ENCODE peak calls at places on chromosomes 13 and 19, in five cellular contexts. R is sigmoid colon, T is thyroid gland, J is breast epithelium, H is ovary. Q is an unnamed sample.

GRCh38 chr13:40464349-40464748 is 202.1 kb downstream of the FOXO1 start:
- DNase-seq in R (no peak), T (no peak), J (no peak), H (no peak), Q (no peak)

GRCh38 chr13:26813626-26814348 is 53.2 kb upstream of the GPR12 start:
- DNase-seq in R (no peak), T (no peak), J (no peak), H (no peak), Q (no peak)

GRCh38 chr19:15508035-15508710 is at the start of gene CYP4F22:
- DNase-seq in R (no peak), T (no peak), J (no peak), H (no peak), Q (no peak)

GRCh38 chr19:10395853-10396355 is 7.4 kb downstream of the CDC37 start:
- DNase-seq in R (no peak), T (no peak), J (no peak), H (no peak), Q (no peak)

GRCh38 chr13:33353210-33353609 is 67.7 kb upstream of the STARD13 start:
- DNase-seq in R (peak), T (peak), J (peak), H (no peak), Q (no peak)

GRCh38 chr19:54530866-54531265 is 28.2 kb downstream of the LAIR2 start:
- DNase-seq in R (no peak), T (no peak), J (no peak), H (no peak), Q (no peak)

GRCh38 chr19:29302002-29302928 is 89.3 kb upstream of the UQCRFS1 start:
- DNase-seq in R (peak), T (no peak), J (no peak), H (peak), Q (no peak)

GRCh38 chr19:6519289-6519688 is 11.5 kb upstream of the TNFSF9 start:
- DNase-seq in R (no peak), T (no peak), J (no peak), H (no peak), Q (no peak)

GRCh38 chr19:17481986-17482385 is 11.7 kb downstream of the SLC27A1 start:
- DNase-seq in R (no peak), T (no peak), J (no peak), H (no peak), Q (no peak)

GRCh38 chr19:1106841-1107654 is 3.3 kb downstream of the GPX4 start:
- DNase-seq in R (no peak), T (no peak), J (no peak), H (no peak), Q (no peak)

GRCh38 chr19:3785938-3786824 is at the start of gene MATK:
- DNase-seq in R (no peak), T (no peak), J (no peak), H (no peak), Q (no peak)

GRCh38 chr13:62119739-62120700 is 704.4 kb upstream of the PCDH20 start:
- DNase-seq in R (no peak), T (no peak), J (no peak), H (no peak), Q (no peak)

GRCh38 chr19:4174895-4175668 is 7.3 kb downstream of the SIRT6 start:
- DNase-seq in R (no peak), T (no peak), J (no peak), H (no peak), Q (no peak)

GRCh38 chr19:16698914-16699313 is 20.7 kb upstream of the NWD1 start:
- DNase-seq in R (peak), T (no peak), J (peak), H (peak), Q (no peak)

GRCh38 chr13:34420975-34421719 is 520.9 kb upstream of the NBEA start:
- DNase-seq in R (no peak), T (no peak), J (peak), H (no peak), Q (no peak)

GRCh38 chr13:106529415-106530208 is 5.8 kb downstream of the EFNB2 start:
- DNase-seq in R (no peak), T (no peak), J (no peak), H (no peak), Q (no peak)

GRCh38 chr13:90217275-90217674 is 1130.2 kb upstream of the MIR17HG start:
- DNase-seq in R (no peak), T (no peak), J (no peak), H (no peak), Q (no peak)

GRCh38 chr13:43831088-43831487 is 44.3 kb upstream of the ENOX1 start:
- DNase-seq in R (no peak), T (no peak), J (no peak), H (no peak), Q (no peak)

GRCh38 chr13:45778897-45779296 is 72.7 kb downstream of the SIAH3 start:
- DNase-seq in R (no peak), T (no peak), J (no peak), H (no peak), Q (no peak)

GRCh38 chr13:34611678-34612077 is 330.4 kb upstream of the NBEA start:
- DNase-seq in R (no peak), T (peak), J (no peak), H (no peak), Q (no peak)

GRCh38 chr19:37954421-37954874 is 47.4 kb downstream of the SIPA1L3 start:
- DNase-seq in R (no peak), T (no peak), J (no peak), H (no peak), Q (no peak)

GRCh38 chr13:30319703-30320102 is 12.4 kb upstream of the KATNAL1 start:
- DNase-seq in R (no peak), T (no peak), J (no peak), H (no peak), Q (no peak)

GRCh38 chr13:27118428-27119054 is 53.1 kb downstream of the USP12 start:
- DNase-seq in R (no peak), T (no peak), J (no peak), H (no peak), Q (no peak)

GRCh38 chr13:33322965-33323668 is 37.6 kb upstream of the STARD13 start:
- DNase-seq in R (no peak), T (no peak), J (no peak), H (no peak), Q (no peak)

GRCh38 chr19:46115396-46116109 is 8.9 kb downstream of the IGFL3 start:
- DNase-seq in R (no peak), T (no peak), J (peak), H (no peak), Q (no peak)

GRCh38 chr19:21482863-21483276 is 22.5 kb upstream of the ZNF429 start:
- DNase-seq in R (peak), T (peak), J (peak), H (peak), Q (no peak)

DNA sequence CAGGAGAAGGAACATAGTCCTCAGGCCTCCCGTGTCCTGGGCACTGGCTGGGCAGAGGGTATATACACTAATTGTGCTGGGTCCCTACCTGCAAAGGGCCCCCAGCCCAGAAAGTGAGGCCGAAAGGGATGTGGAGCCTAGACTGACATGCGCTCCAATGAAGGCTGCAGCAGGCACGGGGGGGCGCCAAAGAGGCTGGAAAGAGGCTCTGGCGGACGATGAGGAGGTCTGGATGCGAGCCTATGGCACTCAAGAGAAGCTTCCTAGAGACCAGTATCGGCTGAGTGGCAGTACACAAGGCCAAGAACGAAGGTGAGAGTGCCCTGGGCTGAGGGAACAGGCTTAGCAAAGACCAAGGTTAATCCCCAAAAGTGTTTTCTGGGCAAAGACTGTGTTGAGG is 16.6 kb downstream of the VRK3 start:
- DNase-seq in R (no peak), T (no peak), J (no peak), H (no peak), Q (no peak)
- TF ChIP-seq CTCF in R (no peak), T (no peak), J (no peak), H (no peak), Q (no peak)

DNA sequence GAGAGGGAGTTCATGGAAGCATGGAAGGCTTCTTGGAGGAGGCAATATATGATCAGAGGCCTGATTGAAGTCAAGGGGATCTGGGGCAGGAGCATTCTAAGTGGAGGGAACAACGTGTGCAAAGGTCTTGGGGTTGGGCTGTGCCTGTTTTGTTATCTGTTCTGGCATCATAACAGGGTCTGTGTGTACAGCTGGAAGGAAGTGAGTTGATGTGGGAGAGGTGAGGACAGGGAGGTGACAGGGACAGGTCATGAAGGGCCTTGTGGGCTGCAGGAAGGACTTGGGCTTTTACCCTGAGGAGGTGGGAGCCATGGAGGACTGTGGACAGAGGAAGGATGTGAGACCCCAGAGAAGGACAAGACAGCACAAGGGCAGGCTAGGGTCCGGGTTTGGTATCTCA is 1.2 kb upstream of the NFILZ start:
- DNase-seq in R (no peak), T (no peak), J (no peak), H (no peak), Q (no peak)
- TF ChIP-seq CTCF in R (no peak), T (no peak), J (no peak), H (no peak), Q (no peak)

GRCh38 chr19:23437901-23438300 is 42.6 kb upstream of the ZNF91 start:
- DNase-seq in R (no peak), T (no peak), J (no peak), H (no peak), Q (no peak)

GRCh38 chr19:23439623-23440022 is 44.4 kb upstream of the ZNF91 start:
- DNase-seq in R (no peak), T (no peak), J (no peak), H (no peak), Q (no peak)

GRCh38 chr19:23440207-23440606 is 44.9 kb upstream of the ZNF91 start:
- DNase-seq in R (no peak), T (no peak), J (no peak), H (no peak), Q (no peak)

GRCh38 chr19:23436318-23436717 is 41.0 kb upstream of the ZNF91 start:
- DNase-seq in R (no peak), T (no peak), J (no peak), H (no peak), Q (no peak)

DNA sequence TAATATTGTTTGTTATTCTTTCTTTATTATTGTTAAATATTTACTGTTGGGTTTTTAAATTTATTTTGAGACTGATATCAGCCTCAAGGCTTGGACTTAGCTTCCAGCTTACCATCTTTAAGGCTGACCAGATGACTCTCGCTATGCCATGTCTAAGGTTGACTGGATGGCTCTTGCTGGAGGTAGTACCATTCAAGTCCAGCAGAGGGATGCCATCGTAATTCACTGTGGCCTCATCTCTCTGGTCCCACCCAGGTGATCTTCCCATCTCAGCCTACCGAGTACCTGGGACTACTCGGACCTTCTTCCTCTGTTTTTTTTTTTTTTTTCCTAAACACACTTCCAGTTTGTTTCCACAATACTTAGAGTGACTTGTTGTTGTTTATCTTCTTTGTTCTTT is 41.7 kb upstream of the ZNF91 start:
- DNase-seq in R (no peak), T (no peak), J (no peak), H (no peak), Q (no peak)
- TF ChIP-seq CTCF in R (no peak), T (no peak), J (no peak), H (no peak), Q (no peak)

GRCh38 chr13:69585656-69586055 is 522.0 kb upstream of the ATXN8OS start:
- DNase-seq in R (no peak), T (no peak), J (no peak), H (no peak), Q (no peak)
- TF ChIP-seq CTCF in R (no peak), T (no peak), J (no peak), H (no peak), Q (no peak)

GRCh38 chr13:68727788-68728187 is 1379.8 kb upstream of the ATXN8OS start:
- DNase-seq in R (no peak), T (no peak), J (no peak), H (no peak), Q (no peak)
- TF ChIP-seq CTCF in R (no peak), T (no peak), J (no peak), H (no peak), Q (no peak)

GRCh38 chr13:69485991-69486592 is 621.5 kb upstream of the ATXN8OS start:
- DNase-seq in R (no peak), T (no peak), J (no peak), H (no peak), Q (no peak)
- TF ChIP-seq CTCF in R (no peak), T (no peak), J (no peak), H (no peak), Q (no peak)

DNA sequence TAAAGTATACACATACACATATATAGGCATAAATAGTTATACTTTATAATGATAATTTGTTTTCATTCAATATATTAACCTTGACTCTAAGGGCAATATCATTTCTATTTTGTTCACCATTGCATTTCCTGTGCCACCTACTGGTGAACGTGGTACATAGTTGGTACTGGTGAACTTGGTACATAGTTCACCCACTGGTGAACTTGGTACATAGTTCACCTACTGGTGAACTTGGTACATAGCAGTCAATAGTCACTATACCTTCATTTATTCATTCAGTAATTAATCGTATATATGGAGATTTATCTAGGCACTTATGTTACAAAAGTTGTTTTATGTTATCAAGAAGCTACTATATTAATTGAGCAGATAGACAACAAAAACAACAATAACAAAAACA is 172.6 kb upstream of the ATXN8OS start:
- DNase-seq in R (no peak), T (no peak), J (no peak), H (no peak), Q (no peak)
- TF ChIP-seq CTCF in R (no peak), T (no peak), J (no peak), H (no peak), Q (no peak)

GRCh38 chr19:56071151-56071550 is 49.9 kb downstream of the ZNF787 start:
- DNase-seq in R (no peak), T (no peak), J (no peak), H (no peak), Q (no peak)
- TF ChIP-seq CTCF in R (no peak), T (no peak), J (no peak), H (no peak), Q (no peak)

DNA sequence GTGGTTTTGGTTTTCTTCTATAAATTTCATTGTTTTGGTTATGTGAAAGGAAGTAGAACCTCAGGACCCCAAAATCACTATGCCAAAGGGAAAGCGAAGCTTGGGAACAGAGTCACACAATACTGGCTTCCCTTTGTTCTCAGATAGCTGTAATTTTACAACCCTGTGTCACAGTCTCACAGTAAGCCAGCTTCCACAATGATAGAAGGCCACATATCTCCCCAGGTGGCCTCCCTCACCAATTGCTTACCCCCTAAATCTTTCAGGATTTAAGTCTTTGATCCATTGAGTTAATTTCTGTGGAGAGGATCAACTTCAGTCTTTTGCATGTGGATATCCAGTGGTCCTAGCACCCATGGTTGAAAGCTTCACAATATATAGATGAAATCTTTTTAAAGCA is 58.7 kb downstream of the SLC15A1 start:
- DNase-seq in R (no peak), T (no peak), J (no peak), H (no peak), Q (no peak)
- TF ChIP-seq CTCF in R (no peak), T (no peak), J (no peak), H (no peak), Q (no peak)

GRCh38 chr13:109784590-109785140 is 1.7 kb downstream of the IRS2 start:
- DNase-seq in R (peak), T (peak), J (peak), H (peak), Q (peak)
- TF ChIP-seq CTCF in R (no peak), T (peak), J (peak), H (peak), Q (peak)